ENCODE peak calls at places on chromosomes 3 and 15, in nine cellular contexts. V is hepatocyte; S is H9; K is right cardiac atrium; N is effector memory CD4-positive, alpha-beta T cell; Q is H7; X is GM12878; E is adipocyte; I is HCT116. T is an unnamed sample.

GRCh38 chr3:138384971-138385370 is 36.6 kb downstream of the MRAS start:
- DNase-seq in V (no peak), S (no peak), K (no peak), N (no peak), Q (no peak), X (no peak), E (no peak), I (no peak), T (no peak)

GRCh38 chr3:172023915-172024314 is 15.5 kb upstream of the FNDC3B start:
- DNase-seq in V (no peak), S (no peak), K (no peak), N (no peak), Q (no peak), X (no peak), E (no peak), I (no peak), T (no peak)

GRCh38 chr3:66629431-66630368 is 128.9 kb upstream of the LRIG1 start:
- DNase-seq in V (no peak), S (no peak), K (no peak), N (no peak), Q (no peak), X (no peak), E (no peak), I (no peak), T (no peak)

GRCh38 chr3:197026481-197026866 is 3.1 kb downstream of the MELTF start:
- DNase-seq in V (no peak), S (no peak), K (no peak), N (no peak), Q (peak; percentile 46), X (no peak), E (no peak), I (no peak), T (no peak)

GRCh38 chr3:23808525-23808924 is 2.8 kb downstream of the UBE2E1 start:
- DNase-seq in V (no peak), S (no peak), K (no peak), N (no peak), Q (no peak), X (no peak), E (no peak), I (no peak), T (no peak)

GRCh38 chr3:99084825-99085224 is 183.3 kb upstream of the DCBLD2 start:
- DNase-seq in V (no peak), S (no peak), K (no peak), N (no peak), Q (no peak), X (no peak), E (no peak), I (no peak), T (no peak)

GRCh38 chr3:196706313-196706712 is 5.7 kb downstream of the CEP19 start:
- DNase-seq in V (no peak), S (no peak), K (no peak), N (no peak), Q (no peak), X (no peak), E (no peak), I (no peak), T (no peak)

GRCh38 chr3:142353571-142353970 is 94.3 kb downstream of the XRN1 start:
- DNase-seq in V (no peak), S (no peak), K (no peak), N (no peak), Q (no peak), X (no peak), E (peak; percentile 7), I (no peak), T (no peak)

GRCh38 chr3:12405432-12406272 is 78.6 kb upstream of the TSEN2 start:
- DNase-seq in V (peak; percentile 76), S (no peak), K (peak; percentile 87), N (no peak), Q (no peak), X (no peak), E (no peak), I (peak; percentile 92), T (peak; percentile 76)

GRCh38 chr15:41501191-41501917 is 7.7 kb downstream of the ITPKA start:
- DNase-seq in V (peak; percentile 47), S (no peak), K (peak; percentile 65), N (no peak), Q (peak; percentile 86), X (no peak), E (peak; percentile 51), I (no peak), T (no peak)

GRCh38 chr3:64049832-64050231 is 26.5 kb upstream of the PSMD6 start:
- DNase-seq in V (no peak), S (peak; percentile 51), K (no peak), N (no peak), Q (peak; percentile 62), X (no peak), E (no peak), I (no peak), T (no peak)

GRCh38 chr15:45943255-45943654 is 308.4 kb downstream of the SQOR start:
- DNase-seq in V (peak; percentile 32), S (no peak), K (no peak), N (no peak), Q (no peak), X (no peak), E (no peak), I (no peak), T (no peak)

GRCh38 chr3:24271228-24271627 is 223.4 kb downstream of the THRB start:
- DNase-seq in V (no peak), S (no peak), K (no peak), N (no peak), Q (no peak), X (no peak), E (no peak), I (no peak), T (no peak)

GRCh38 chr15:58190419-58190818 is 52.2 kb downstream of the AQP9 start:
- DNase-seq in V (no peak), S (no peak), K (no peak), N (no peak), Q (no peak), X (no peak), E (no peak), I (peak; percentile 7), T (no peak)

GRCh38 chr15:44501768-44502366 is 35.1 kb upstream of the EIF3J start:
- DNase-seq in V (peak; percentile 25), S (no peak), K (no peak), N (no peak), Q (peak; percentile 55), X (no peak), E (peak; percentile 72), I (peak; percentile 4), T (no peak)

GRCh38 chr3:8776406-8776805 is 7.0 kb upstream of the OXTR start:
- DNase-seq in V (no peak), S (no peak), K (no peak), N (no peak), Q (no peak), X (no peak), E (peak; percentile 77), I (no peak), T (no peak)

GRCh38 chr3:8488877-8489865 is 12.5 kb upstream of the LMCD1 start:
- DNase-seq in V (no peak), S (no peak), K (no peak), N (no peak), Q (no peak), X (no peak), E (peak; percentile 35), I (no peak), T (no peak)

GRCh38 chr3:185197071-185197470 is 44.2 kb upstream of the C3orf70 start:
- DNase-seq in V (no peak), S (no peak), K (no peak), N (no peak), Q (no peak), X (no peak), E (no peak), I (no peak), T (no peak)

GRCh38 chr15:72237286-72238224 is 6.6 kb upstream of the PKM start:
- DNase-seq in V (peak; percentile 80), S (peak; percentile 84), K (peak; percentile 70), N (peak; percentile 30), Q (peak; percentile 52), X (peak; percentile 51), E (peak; percentile 98), I (peak; percentile 92), T (peak; percentile 25)

GRCh38 chr3:177236704-177237103 is 39.4 kb upstream of the TBL1XR1 start:
- DNase-seq in V (no peak), S (no peak), K (no peak), N (no peak), Q (no peak), X (no peak), E (no peak), I (no peak), T (no peak)

GRCh38 chr15:68433551-68433950 is 1.6 kb upstream of the ITGA11 start:
- DNase-seq in V (no peak), S (no peak), K (no peak), N (no peak), Q (no peak), X (no peak), E (no peak), I (no peak), T (no peak)

GRCh38 chr3:17743660-17743995 is 1.2 kb upstream of the TBC1D5 start:
- DNase-seq in V (no peak), S (no peak), K (no peak), N (no peak), Q (no peak), X (no peak), E (no peak), I (no peak), T (no peak)
- H3K27me3 ChIP-seq in V (no peaks in the 10 kb centered on the region), S (no peaks in the 10 kb centered on the region), K (no peaks in the 10 kb centered on the region), N (no peaks in the 10 kb centered on the region), Q (no peaks in the 10 kb centered on the region), X (no peaks in the 10 kb centered on the region), E (no peaks in the 10 kb centered on the region), I (no peaks in the 10 kb centered on the region), T (no peaks in the 10 kb centered on the region)

GRCh38 chr15:98523912-98524255 is 124.5 kb upstream of the IGF1R start:
- DNase-seq in V (no peak), S (no peak), K (no peak), N (no peak), Q (no peak), X (no peak), E (no peak), I (no peak), T (no peak)
- H3K27me3 ChIP-seq in V (peaks cover 7% of the 10 kb centered on the region), S (no peaks in the 10 kb centered on the region), K (no peaks in the 10 kb centered on the region), N (no peaks in the 10 kb centered on the region), Q (no peaks in the 10 kb centered on the region), X (no peaks in the 10 kb centered on the region), E (peaks cover 18% of the 10 kb centered on the region), I (peaks cover 9% of the 10 kb centered on the region), T (no peaks in the 10 kb centered on the region)

GRCh38 chr3:147355104-147355854 is 51.1 kb downstream of the ZIC4 start:
- DNase-seq in V (no peak), S (no peak), K (no peak), N (no peak), Q (no peak), X (no peak), E (no peak), I (no peak), T (no peak)
- H3K27me3 ChIP-seq in V (peaks cover 94% of the 10 kb centered on the region), S (peaks cover 55% of the 10 kb centered on the region), K (peaks cover 16% of the 10 kb centered on the region), N (peaks cover 27% of the 10 kb centered on the region), Q (peaks cover 72% of the 10 kb centered on the region), X (peaks cover 6% of the 10 kb centered on the region), E (peaks cover 78% of the 10 kb centered on the region), I (no peaks in the 10 kb centered on the region), T (peaks cover 76% of the 10 kb centered on the region)

GRCh38 chr15:60228096-60228495 is 169.7 kb downstream of the ANXA2 start:
- DNase-seq in V (peak; percentile 15), S (no peak), K (no peak), N (no peak), Q (no peak), X (no peak), E (no peak), I (no peak), T (no peak)
- H3K27me3 ChIP-seq in V (peaks cover 3% of the 10 kb centered on the region), S (no peaks in the 10 kb centered on the region), K (peaks cover 3% of the 10 kb centered on the region), N (no peaks in the 10 kb centered on the region), Q (no peaks in the 10 kb centered on the region), X (peaks cover 1% of the 10 kb centered on the region), E (peaks cover 49% of the 10 kb centered on the region), I (peaks cover 90% of the 10 kb centered on the region), T (no peaks in the 10 kb centered on the region)

GRCh38 chr3:133945696-133946095 is 50.0 kb upstream of the RAB6B start:
- DNase-seq in V (no peak), S (no peak), K (no peak), N (no peak), Q (no peak), X (no peak), E (no peak), I (no peak), T (no peak)
- H3K27me3 ChIP-seq in V (no peaks in the 10 kb centered on the region), S (no peaks in the 10 kb centered on the region), K (no peaks in the 10 kb centered on the region), N (no peaks in the 10 kb centered on the region), Q (no peaks in the 10 kb centered on the region), X (no peaks in the 10 kb centered on the region), E (no peaks in the 10 kb centered on the region), I (peaks cover 63% of the 10 kb centered on the region), T (no peaks in the 10 kb centered on the region)

T was measured in heart right ventricle.